ENCODE peak calls at places on chromosomes 7 and 10, in seven cellular contexts. Q, T, L, Y, G, P and K are unnamed samples.

GRCh38 chr7:70238171-70238575 is 639.9 kb downstream of the AUTS2 start:
- DNase-seq in Q (no peak), T (no peak), L (no peak), Y (no peak), G (no peak), P (no peak), K (peak)

GRCh38 chr10:70145666-70146488 is 623 bp downstream of the TYSND1 start:
- DNase-seq in Q (peak), T (no peak), L (peak), Y (peak), G (peak), P (peak), K (no peak)

GRCh38 chr7:1842321-1843221 is 172.5 kb downstream of the ELFN1 start:
- DNase-seq in Q (peak), T (peak), L (no peak), Y (no peak), G (no peak), P (peak), K (no peak)

GRCh38 chr10:48234295-48234694 is 40.2 kb downstream of the FRMPD2 start:
- DNase-seq in Q (no peak), T (no peak), L (no peak), Y (no peak), G (no peak), P (no peak), K (no peak)

GRCh38 chr7:12389089-12389700 is 14.5 kb downstream of the VWDE start:
- DNase-seq in Q (peak), T (peak), L (peak), Y (peak), G (no peak), P (no peak), K (peak)

GRCh38 chr10:116683061-116683601 is 59.2 kb downstream of the HSPA12A start:
- DNase-seq in Q (no peak), T (no peak), L (no peak), Y (no peak), G (no peak), P (no peak), K (no peak)

GRCh38 chr10:81920213-81920829 is 45.3 kb downstream of the NRG3 start:
- DNase-seq in Q (peak), T (no peak), L (no peak), Y (peak), G (no peak), P (no peak), K (no peak)

GRCh38 chr10:6049031-6049400 is 13.2 kb downstream of the IL2RA start:
- DNase-seq in Q (no peak), T (no peak), L (no peak), Y (no peak), G (no peak), P (no peak), K (no peak)

GRCh38 chr7:127346575-127347256 is 45.8 kb downstream of the ZNF800 start:
- DNase-seq in Q (no peak), T (no peak), L (no peak), Y (no peak), G (no peak), P (no peak), K (no peak)

GRCh38 chr10:4775808-4776207 is 50.2 kb upstream of the AKR1E2 start:
- DNase-seq in Q (no peak), T (peak), L (no peak), Y (peak), G (no peak), P (no peak), K (no peak)

DNA sequence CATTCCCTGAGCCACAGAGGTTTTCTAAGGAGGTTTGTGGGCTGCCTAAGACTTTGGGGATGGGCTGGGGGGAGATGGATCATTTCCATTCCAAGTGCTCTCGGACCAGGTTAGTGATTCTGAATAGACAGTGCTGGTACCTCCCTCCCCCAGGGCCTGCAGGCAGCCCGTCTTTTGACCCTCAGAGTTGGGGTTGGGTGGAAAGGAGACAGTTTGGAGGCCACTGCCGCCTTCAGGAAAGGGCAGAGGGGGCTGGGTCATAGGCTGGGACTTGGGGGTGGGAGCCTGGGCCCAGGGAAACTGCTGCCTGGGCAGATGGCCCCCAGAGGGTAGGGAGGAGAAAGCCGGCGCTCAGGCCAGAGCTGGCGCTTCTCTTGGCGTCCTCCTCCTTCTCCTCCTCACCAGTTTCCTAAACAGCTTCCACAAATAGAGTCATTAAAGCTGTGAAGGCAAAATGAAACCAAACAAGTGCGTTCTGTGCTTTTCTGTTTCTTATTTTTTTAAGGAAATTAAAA is 4.4 kb downstream of the UNC5B start:
- DNase-seq in Q (no peak), T (no peak), L (no peak), Y (peak), G (no peak), P (no peak), K (no peak)
- H3K4me3 ChIP-seq in Q (peak), T (peak), L (peak), Y (peak), G (no peak), P (peak), K (peak)

DNA sequence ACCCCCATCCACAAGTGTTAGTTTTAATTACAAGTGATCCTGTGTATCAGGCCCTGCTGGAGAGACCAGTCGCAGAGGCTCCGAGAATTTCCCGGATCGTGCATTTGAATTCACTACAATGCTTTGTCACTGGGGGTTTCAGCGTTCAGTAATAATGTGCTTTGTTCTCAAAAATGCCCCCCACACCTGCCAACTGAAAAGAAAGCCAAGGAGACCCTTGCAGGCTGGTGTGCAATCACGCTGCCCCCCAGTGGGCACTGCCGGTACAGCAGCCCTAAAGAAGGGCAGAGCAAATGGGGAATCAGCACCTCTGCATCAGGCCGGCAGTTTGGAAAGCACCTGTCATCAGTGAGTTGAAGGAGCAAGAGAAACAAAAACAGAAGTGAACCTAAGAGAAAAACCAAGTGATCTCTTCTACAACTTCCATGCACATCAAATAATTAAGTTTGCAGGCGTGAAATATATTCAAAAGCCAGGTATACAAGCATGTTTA is 177.6 kb downstream of the PARD3 start:
- DNase-seq in Q (peak), T (no peak), L (peak), Y (peak), G (peak), P (peak), K (peak)
- TF ChIP-seq CTCF in Q (peak), T (peak), L (peak), Y (peak), G (peak), P (peak), K (peak)

DNA sequence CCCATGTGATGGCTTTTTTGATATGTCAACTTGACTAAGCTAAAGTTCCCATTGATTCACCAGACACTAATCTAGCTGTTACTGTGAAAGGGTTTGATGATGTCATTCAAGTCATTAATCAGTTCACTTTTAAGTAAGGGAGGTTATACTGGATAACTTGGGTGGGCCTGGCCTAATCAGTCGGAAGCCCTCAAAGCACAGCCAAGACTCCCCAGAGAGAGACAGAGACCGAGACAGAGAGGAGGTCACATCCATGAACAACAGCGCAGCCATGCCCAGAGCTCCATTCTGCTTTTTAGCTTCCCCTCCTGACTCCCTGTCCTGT is 103.4 kb downstream of the TRIL start:
- DNase-seq in Q (no peak), T (no peak), L (no peak), Y (no peak), G (no peak), P (no peak), K (no peak)
- H3K4me3 ChIP-seq in Q (peak), T (no peak), L (no peak), Y (no peak), G (no peak), P (peak), K (no peak)

GRCh38 chr10:11706911-11707567 is 35.1 kb upstream of the ECHDC3 start:
- DNase-seq in Q (no peak), T (no peak), L (no peak), Y (no peak), G (no peak), P (no peak), K (no peak)
- TF ChIP-seq CTCF in Q (peak), T (no peak), L (no peak), Y (no peak), G (no peak), P (no peak), K (peak)